ENCODE peak calls at places on chromosome 2, in nine cellular contexts. One of them, this sample, is unnamed.

GRCh38 chr2:127615511-127616166 is 30.3 kb upstream of the GPR17 start:
- DNase-seq in GM23338: no peak
- DNase-seq in neural crest cell: no peak
- DNase-seq in cardiac fibroblast: no peak
- DNase-seq in BJ: peak
- DNase-seq in heart right ventricle: no peak
- DNase-seq in hepatocyte: peak
- DNase-seq in AG10803: peak
- DNase-seq in GM12864: no peak
- DNase-seq in this sample: no peak

GRCh38 chr2:67260348-67261277 is 136.5 kb upstream of the ETAA1 start:
- DNase-seq in cardiac fibroblast: peak
- DNase-seq in GM12864: no peak
- DNase-seq in neural crest cell: no peak
- DNase-seq in AG10803: peak
- DNase-seq in heart right ventricle: peak
- DNase-seq in hepatocyte: peak
- DNase-seq in BJ: peak
- DNase-seq in GM23338: no peak
- DNase-seq in this sample: peak

GRCh38 chr2:212831671-212832199 is 293.1 kb upstream of the ERBB4 start:
- DNase-seq in GM12864: no peak
- DNase-seq in heart right ventricle: no peak
- DNase-seq in GM23338: no peak
- DNase-seq in hepatocyte: no peak
- DNase-seq in neural crest cell: no peak
- DNase-seq in AG10803: no peak
- DNase-seq in cardiac fibroblast: no peak
- DNase-seq in BJ: no peak
- DNase-seq in this sample: no peak

GRCh38 chr2:120233292-120233691 is 10.1 kb upstream of the TMEM185B start:
- DNase-seq in hepatocyte: no peak
- DNase-seq in neural crest cell: no peak
- DNase-seq in heart right ventricle: no peak
- DNase-seq in AG10803: no peak
- DNase-seq in cardiac fibroblast: no peak
- DNase-seq in GM23338: no peak
- DNase-seq in BJ: no peak
- DNase-seq in GM12864: no peak
- DNase-seq in this sample: peak

GRCh38 chr2:194842871-194843270 is 814.2 kb upstream of the SLC39A10 start:
- DNase-seq in cardiac fibroblast: no peak
- DNase-seq in GM12864: no peak
- DNase-seq in hepatocyte: no peak
- DNase-seq in heart right ventricle: no peak
- DNase-seq in GM23338: peak
- DNase-seq in neural crest cell: no peak
- DNase-seq in AG10803: no peak
- DNase-seq in BJ: no peak
- DNase-seq in this sample: no peak

GRCh38 chr2:26651458-26652155 is 10.4 kb upstream of the CIB4 start:
- DNase-seq in BJ: no peak
- DNase-seq in hepatocyte: no peak
- DNase-seq in heart right ventricle: no peak
- DNase-seq in GM12864: no peak
- DNase-seq in AG10803: no peak
- DNase-seq in neural crest cell: no peak
- DNase-seq in GM23338: no peak
- DNase-seq in cardiac fibroblast: no peak
- DNase-seq in this sample: no peak

GRCh38 chr2:119111115-119111975 is 47.2 kb downstream of the C1QL2 start:
- DNase-seq in GM23338: no peak
- DNase-seq in AG10803: no peak
- DNase-seq in neural crest cell: no peak
- DNase-seq in cardiac fibroblast: no peak
- DNase-seq in heart right ventricle: no peak
- DNase-seq in GM12864: no peak
- DNase-seq in hepatocyte: peak
- DNase-seq in BJ: no peak
- DNase-seq in this sample: no peak

GRCh38 chr2:170974304-170974993 is 45.4 kb downstream of the GORASP2 start:
- DNase-seq in AG10803: peak
- DNase-seq in GM12864: no peak
- DNase-seq in BJ: no peak
- DNase-seq in hepatocyte: peak
- DNase-seq in GM23338: peak
- DNase-seq in neural crest cell: no peak
- DNase-seq in cardiac fibroblast: peak
- DNase-seq in heart right ventricle: no peak
- DNase-seq in this sample: no peak

GRCh38 chr2:178279142-178279541 is 84.8 kb downstream of the OSBPL6 start:
- DNase-seq in GM12864: no peak
- DNase-seq in neural crest cell: no peak
- DNase-seq in heart right ventricle: no peak
- DNase-seq in GM23338: peak
- DNase-seq in AG10803: peak
- DNase-seq in hepatocyte: peak
- DNase-seq in cardiac fibroblast: peak
- DNase-seq in BJ: peak
- DNase-seq in this sample: no peak

GRCh38 chr2:64562148-64562784 is 38.1 kb downstream of the AFTPH start:
- DNase-seq in neural crest cell: no peak
- DNase-seq in GM23338: peak
- DNase-seq in AG10803: peak
- DNase-seq in cardiac fibroblast: peak
- DNase-seq in heart right ventricle: no peak
- DNase-seq in BJ: no peak
- DNase-seq in hepatocyte: no peak
- DNase-seq in GM12864: no peak
- DNase-seq in this sample: no peak
- TF ChIP-seq CTCF in neural crest cell: peak
- TF ChIP-seq CTCF in GM23338: peak
- TF ChIP-seq CTCF in AG10803: peak
- TF ChIP-seq CTCF in cardiac fibroblast: peak
- TF ChIP-seq CTCF in heart right ventricle: peak
- TF ChIP-seq CTCF in BJ: peak
- TF ChIP-seq CTCF in hepatocyte: peak
- TF ChIP-seq CTCF in GM12864: peak
- TF ChIP-seq CTCF in this sample: no peak

DNA sequence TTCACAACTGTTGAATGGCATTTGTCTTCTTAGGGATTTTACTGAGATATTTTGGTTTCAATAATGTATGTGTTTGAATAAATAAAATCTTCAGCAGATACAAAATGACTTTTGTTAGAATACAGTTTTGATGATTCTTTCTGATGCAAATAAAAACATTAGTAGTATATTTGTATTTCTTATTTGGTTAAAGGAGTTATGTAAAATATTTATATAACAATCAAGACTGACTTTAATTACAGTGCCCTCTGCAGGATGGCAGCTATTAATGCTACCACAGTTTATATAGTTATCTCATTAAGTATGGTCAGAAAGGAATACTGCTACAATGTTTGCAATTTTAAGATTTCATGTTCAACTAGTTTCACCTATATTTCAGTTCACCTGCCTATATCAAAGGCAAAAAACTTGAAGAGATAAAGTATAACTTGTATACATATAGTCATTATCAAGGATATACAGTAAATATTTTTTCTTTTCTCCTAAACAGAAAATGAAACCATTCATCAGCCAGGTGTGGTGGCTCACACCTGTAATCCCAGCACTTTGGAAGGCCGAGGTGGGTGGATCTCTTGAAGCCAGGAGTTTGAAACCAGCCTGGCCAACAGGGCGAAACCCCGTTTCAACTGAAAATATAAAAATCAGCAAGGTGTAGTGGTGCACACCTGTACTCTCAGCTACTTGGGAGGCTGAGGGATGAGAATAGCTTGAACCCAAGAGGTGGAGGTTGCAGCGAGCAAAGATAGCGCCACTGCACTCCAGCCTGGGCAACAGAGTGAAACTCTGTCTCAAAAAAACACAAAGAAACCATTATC is 19.8 kb downstream of the ARL5A start:
- DNase-seq in hepatocyte: no peak
- DNase-seq in GM23338: peak
- DNase-seq in BJ: no peak
- DNase-seq in heart right ventricle: no peak
- DNase-seq in neural crest cell: no peak
- DNase-seq in AG10803: peak
- DNase-seq in cardiac fibroblast: peak
- DNase-seq in GM12864: no peak
- DNase-seq in this sample: no peak
- TF ChIP-seq CTCF in hepatocyte: peak
- TF ChIP-seq CTCF in GM23338: peak
- TF ChIP-seq CTCF in BJ: peak
- TF ChIP-seq CTCF in heart right ventricle: peak
- TF ChIP-seq CTCF in neural crest cell: peak
- TF ChIP-seq CTCF in AG10803: peak
- TF ChIP-seq CTCF in cardiac fibroblast: peak
- TF ChIP-seq CTCF in GM12864: no peak
- TF ChIP-seq CTCF in this sample: peak

DNA sequence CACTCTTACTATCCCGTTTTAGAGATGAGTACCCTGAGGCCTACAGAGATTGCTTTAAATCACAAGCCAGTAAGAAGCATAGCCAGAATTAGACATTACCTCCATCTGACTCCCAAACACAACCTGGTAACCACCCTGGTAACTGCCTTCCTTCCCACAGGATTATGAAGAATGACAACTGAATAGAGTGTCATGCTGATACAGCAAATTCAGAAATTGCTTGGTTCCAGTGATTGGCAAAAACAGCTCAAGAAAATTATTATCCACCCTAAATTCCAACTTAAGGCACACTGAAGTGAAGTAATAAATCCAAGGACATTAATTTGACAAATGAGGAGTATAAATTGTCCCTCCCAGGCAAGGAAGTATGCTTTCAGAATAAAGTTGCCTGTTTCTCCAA is 195.8 kb upstream of the RBMS1 start:
- DNase-seq in GM12864: no peak
- DNase-seq in hepatocyte: no peak
- DNase-seq in BJ: no peak
- DNase-seq in AG10803: no peak
- DNase-seq in heart right ventricle: no peak
- DNase-seq in cardiac fibroblast: no peak
- DNase-seq in GM23338: no peak
- DNase-seq in neural crest cell: no peak
- DNase-seq in this sample: no peak
- TF ChIP-seq CTCF in GM12864: no peak
- TF ChIP-seq CTCF in hepatocyte: no peak
- TF ChIP-seq CTCF in BJ: no peak
- TF ChIP-seq CTCF in AG10803: no peak
- TF ChIP-seq CTCF in heart right ventricle: no peak
- TF ChIP-seq CTCF in cardiac fibroblast: no peak
- TF ChIP-seq CTCF in GM23338: no peak
- TF ChIP-seq CTCF in neural crest cell: no peak
- TF ChIP-seq CTCF in this sample: no peak

GRCh38 chr2:41576423-41576822 is 471.4 kb upstream of the PKDCC start:
- DNase-seq in AG10803: no peak
- DNase-seq in neural crest cell: no peak
- DNase-seq in heart right ventricle: no peak
- DNase-seq in BJ: no peak
- DNase-seq in hepatocyte: no peak
- DNase-seq in GM12864: no peak
- DNase-seq in cardiac fibroblast: no peak
- DNase-seq in GM23338: no peak
- DNase-seq in this sample: no peak

GRCh38 chr2:41580806-41581205 is 467.0 kb upstream of the PKDCC start:
- DNase-seq in cardiac fibroblast: peak
- DNase-seq in AG10803: no peak
- DNase-seq in GM12864: no peak
- DNase-seq in neural crest cell: no peak
- DNase-seq in GM23338: no peak
- DNase-seq in heart right ventricle: no peak
- DNase-seq in hepatocyte: no peak
- DNase-seq in BJ: no peak
- DNase-seq in this sample: no peak

DNA sequence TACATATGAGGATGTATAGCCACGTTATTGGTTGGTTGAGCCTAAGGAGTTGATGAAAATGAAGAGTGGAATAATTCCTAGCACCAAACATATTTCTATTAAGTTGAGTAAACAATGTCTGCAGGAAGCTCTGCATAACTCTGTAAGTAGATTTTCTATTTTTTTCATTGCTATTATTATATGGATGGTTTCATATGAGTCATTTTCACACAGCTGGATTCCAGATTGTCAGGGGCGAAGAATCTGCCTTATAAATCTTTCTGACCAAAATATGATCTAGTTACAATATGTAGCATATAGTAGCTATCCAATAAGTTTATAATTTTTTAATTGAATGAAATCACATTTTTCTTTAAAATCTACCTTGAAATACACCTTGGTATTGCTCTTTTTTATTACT is 468.0 kb upstream of the PKDCC start:
- DNase-seq in cardiac fibroblast: peak
- DNase-seq in AG10803: no peak
- DNase-seq in GM23338: no peak
- DNase-seq in heart right ventricle: no peak
- DNase-seq in BJ: no peak
- DNase-seq in GM12864: no peak
- DNase-seq in neural crest cell: no peak
- DNase-seq in hepatocyte: no peak
- DNase-seq in this sample: no peak
- TF ChIP-seq CTCF in cardiac fibroblast: no peak
- TF ChIP-seq CTCF in AG10803: no peak
- TF ChIP-seq CTCF in GM23338: no peak
- TF ChIP-seq CTCF in heart right ventricle: no peak
- TF ChIP-seq CTCF in BJ: no peak
- TF ChIP-seq CTCF in GM12864: no peak
- TF ChIP-seq CTCF in neural crest cell: no peak
- TF ChIP-seq CTCF in hepatocyte: no peak
- TF ChIP-seq CTCF in this sample: no peak

GRCh38 chr2:135997380-135997779 is 12.0 kb upstream of the DARS1 start:
- DNase-seq in heart right ventricle: no peak
- DNase-seq in GM12864: no peak
- DNase-seq in hepatocyte: peak
- DNase-seq in GM23338: peak
- DNase-seq in neural crest cell: peak
- DNase-seq in cardiac fibroblast: no peak
- DNase-seq in BJ: no peak
- DNase-seq in AG10803: no peak
- DNase-seq in this sample: no peak
- TF ChIP-seq CTCF in heart right ventricle: no peak
- TF ChIP-seq CTCF in GM12864: peak
- TF ChIP-seq CTCF in hepatocyte: peak
- TF ChIP-seq CTCF in GM23338: peak
- TF ChIP-seq CTCF in neural crest cell: peak
- TF ChIP-seq CTCF in cardiac fibroblast: no peak
- TF ChIP-seq CTCF in BJ: no peak
- TF ChIP-seq CTCF in AG10803: no peak
- TF ChIP-seq CTCF in this sample: no peak

This sample was measured in gastrocnemius medialis.